ENCODE peak calls at places on chromosomes 4 and X, in eight cellular contexts. L, A, G, I, C, N, O and W are unnamed samples.

GRCh38 chr4:164880489-164881262 is 3.7 kb downstream of the APELA start:
- DNase-seq in L (no peak), A (no peak), G (no peak), I (no peak), C (no peak), N (no peak), O (no peak), W (no peak)

GRCh38 chrX:153611298-153612095 is 12.6 kb upstream of the CCNQ start:
- DNase-seq in L (no peak), A (no peak), G (no peak), I (no peak), C (no peak), N (no peak), O (no peak), W (no peak)

GRCh38 chr4:53306729-53307128 is 59.1 kb downstream of the SCFD2 start:
- DNase-seq in L (no peak), A (no peak), G (peak; percentile 45), I (no peak), C (no peak), N (no peak), O (no peak), W (no peak)

GRCh38 chr4:74314329-74314728 is 6.1 kb downstream of the EPGN start:
- DNase-seq in L (no peak), A (no peak), G (no peak), I (no peak), C (no peak), N (no peak), O (no peak), W (no peak)

GRCh38 chrX:105460366-105460765 is 239.9 kb upstream of the TEX13A start:
- DNase-seq in L (no peak), A (no peak), G (no peak), I (no peak), C (no peak), N (no peak), O (no peak), W (no peak)

GRCh38 chr4:62522273-62522672 is 1322.1 kb downstream of the ADGRL3 start:
- DNase-seq in L (no peak), A (no peak), G (no peak), I (no peak), C (no peak), N (no peak), O (no peak), W (no peak)

GRCh38 chrX:76253432-76253831 is 80.6 kb downstream of the PBDC1 start:
- DNase-seq in L (peak; percentile 35), A (no peak), G (peak; percentile 56), I (peak; percentile 18), C (peak; percentile 28), N (no peak), O (no peak), W (no peak)

GRCh38 chr4:140330311-140330900 is 43.0 kb upstream of the SCOC start:
- DNase-seq in L (peak; percentile 30), A (no peak), G (peak; percentile 55), I (peak; percentile 44), C (no peak), N (no peak), O (no peak), W (no peak)

GRCh38 chrX:51954592-51954991 is 61.2 kb downstream of the MAGED1 start:
- DNase-seq in L (no peak), A (no peak), G (no peak), I (no peak), C (no peak), N (no peak), O (no peak), W (no peak)

GRCh38 chrX:1493877-1494510 is 41.3 kb upstream of the ASMTL start:
- DNase-seq in L (no peak), A (no peak), G (no peak), I (no peak), C (no peak), N (no peak), O (peak; percentile 79), W (no peak)
- TF ChIP-seq POLR2A in L (no peak), A (no peak), G (no peak), I (no peak), C (no peak), N (no peak), O (no peak), W (no peak)

DNA sequence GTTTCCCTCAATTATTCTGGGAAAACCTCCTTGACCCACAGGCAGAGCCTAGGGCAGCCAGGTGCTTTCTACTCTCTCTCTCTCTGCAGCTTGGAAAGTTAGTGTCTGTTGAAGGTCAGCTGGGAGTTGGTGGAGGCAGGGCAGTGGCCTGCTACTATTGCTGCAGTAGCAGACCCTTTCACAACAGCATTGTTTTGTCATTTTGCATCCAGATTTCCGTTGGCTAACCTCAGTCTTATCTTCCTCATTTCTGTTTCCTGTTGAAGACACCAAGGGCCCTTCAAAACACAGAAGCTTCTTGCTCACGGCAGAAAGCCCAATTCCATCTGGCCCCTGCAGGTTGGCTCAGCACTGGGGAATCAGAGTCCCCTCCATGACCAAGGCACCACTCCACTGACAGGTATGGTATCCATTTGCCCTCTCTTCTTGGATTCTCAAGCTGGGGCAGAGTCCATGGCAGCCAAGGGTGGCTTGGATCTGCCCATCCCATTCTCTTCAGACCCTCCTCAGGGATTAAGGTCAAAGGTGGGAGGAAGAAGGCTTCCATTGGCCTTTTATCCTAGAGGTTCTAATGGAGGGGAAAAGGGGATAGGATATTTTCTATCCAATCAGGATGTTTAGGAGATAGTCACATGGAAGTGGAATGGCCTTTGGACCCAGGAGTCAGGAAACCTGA is 24.6 kb downstream of the VSIG4 start:
- DNase-seq in L (peak; percentile 13), A (no peak), G (no peak), I (no peak), C (no peak), N (no peak), O (no peak), W (no peak)
- TF ChIP-seq POLR2A in L (peak; percentile 56), A (no peak), G (no peak), I (no peak), C (no peak), N (no peak), O (no peak), W (no peak)

GRCh38 chr4:100736651-100737450 is 219.0 kb upstream of the EMCN start:
- DNase-seq in L (no peak), A (no peak), G (peak; percentile 65), I (peak; percentile 31), C (no peak), N (no peak), O (no peak), W (no peak)
- TF ChIP-seq POLR2A in L (no peak), A (no peak), G (no peak), I (no peak), C (no peak), N (no peak), O (no peak), W (no peak)

GRCh38 chrX:107747596-107748161 is 27.9 kb downstream of the TSC22D3 start:
- DNase-seq in L (peak; percentile 3), A (no peak), G (peak; percentile 19), I (no peak), C (no peak), N (no peak), O (peak; percentile 76), W (peak; percentile 38)
- TF ChIP-seq POLR2A in L (no peak), A (no peak), G (no peak), I (no peak), C (no peak), N (no peak), O (no peak), W (no peak)

GRCh38 chr4:3075652-3075981 is 1.1 kb downstream of the HTT start:
- DNase-seq in L (no peak), A (no peak), G (no peak), I (no peak), C (no peak), N (no peak), O (no peak), W (no peak)

GRCh38 chr4:3074846-3075651 is 568 bp downstream of the HTT start:
- DNase-seq in L (peak; percentile 72), A (peak; percentile 65), G (peak; percentile 57), I (peak; percentile 27), C (peak; percentile 42), N (no peak), O (peak; percentile 86), W (peak; percentile 24)

GRCh38 chr4:3074078-3074845 is at the start of the genes HTT and HTT-AS:
- DNase-seq in L (peak; percentile 98), A (peak; percentile 93), G (peak; percentile 91), I (peak; percentile 85), C (peak; percentile 98), N (peak; percentile 98), O (peak; percentile 99), W (peak; percentile 80)

GRCh38 chr4:3079694-3080123 is 5.2 kb downstream of the HTT start:
- DNase-seq in L (peak; percentile 62), A (no peak), G (no peak), I (no peak), C (no peak), N (no peak), O (peak; percentile 64), W (no peak)

GRCh38 chr4:3077796-3078195 is 3.3 kb downstream of the HTT start:
- DNase-seq in L (no peak), A (no peak), G (no peak), I (no peak), C (no peak), N (no peak), O (peak; percentile 29), W (no peak)
- TF ChIP-seq POLR2A in L (no peak), A (no peak), G (no peak), I (no peak), C (no peak), N (no peak), O (no peak), W (no peak)